ENCODE peak calls at places on chromosomes 4 and X, in four cellular contexts. One of them, this sample, is unnamed.
A peak's percentile ranks its signal among the peaks of the same experiment; 100 is the strongest.

GRCh38 chr4:9923195-9923812 is 98.0 kb downstream of the SLC2A9 start:
- DNase-seq in HepG2: no peak
- DNase-seq in WTC11: no peak
- DNase-seq in K562: no peak
- DNase-seq in this sample: no peak

GRCh38 chr4:119299221-119300071 is 22.5 kb downstream of the FABP2 start:
- DNase-seq in WTC11: no peak
- DNase-seq in K562: peak; percentile 10
- DNase-seq in HepG2: peak; percentile 54
- DNase-seq in this sample: peak; percentile 14

GRCh38 chrX:44989995-44990770 is 117.2 kb downstream of the KDM6A start:
- DNase-seq in K562: no peak
- DNase-seq in HepG2: no peak
- DNase-seq in WTC11: no peak
- DNase-seq in this sample: no peak

GRCh38 chr4:24809376-24809775 is 14.0 kb downstream of the SOD3 start:
- DNase-seq in WTC11: peak; percentile 45
- DNase-seq in K562: peak; percentile 23
- DNase-seq in HepG2: no peak
- DNase-seq in this sample: peak; percentile 13

GRCh38 chr4:182749768-182750167 is 167.4 kb downstream of the DCTD start:
- DNase-seq in K562: no peak
- DNase-seq in WTC11: no peak
- DNase-seq in HepG2: no peak
- DNase-seq in this sample: no peak

GRCh38 chr4:71004281-71004851 is 10.9 kb downstream of the DCK start:
- DNase-seq in HepG2: peak; percentile 7
- DNase-seq in WTC11: peak; percentile 41
- DNase-seq in K562: no peak
- DNase-seq in this sample: no peak

GRCh38 chr4:82782626-82783025 is 16.0 kb downstream of the SCD5 start:
- DNase-seq in WTC11: no peak
- DNase-seq in K562: no peak
- DNase-seq in HepG2: no peak
- DNase-seq in this sample: no peak

GRCh38 chrX:9707306-9708015 is 58.2 kb downstream of the GPR143 start:
- DNase-seq in WTC11: no peak
- DNase-seq in K562: no peak
- DNase-seq in HepG2: no peak
- DNase-seq in this sample: no peak

GRCh38 chr4:38189445-38189844 is 229.2 kb downstream of the PTTG2 start:
- DNase-seq in HepG2: peak; percentile 65
- DNase-seq in WTC11: no peak
- DNase-seq in K562: no peak
- DNase-seq in this sample: peak; percentile 74

GRCh38 chr4:6720202-6720699 is 4.3 kb downstream of the BLOC1S4 start:
- DNase-seq in HepG2: peak; percentile 62
- DNase-seq in WTC11: peak; percentile 93
- DNase-seq in K562: peak; percentile 86
- DNase-seq in this sample: peak; percentile 90

GRCh38 chrX:16842684-16843083 is 27.5 kb downstream of the RBBP7 start:
- DNase-seq in K562: no peak
- DNase-seq in HepG2: no peak
- DNase-seq in WTC11: no peak
- DNase-seq in this sample: no peak

GRCh38 chrX:2631743-2632532 is 59.2 kb upstream of the CD99 start:
- DNase-seq in K562: no peak
- DNase-seq in WTC11: no peak
- DNase-seq in HepG2: no peak
- DNase-seq in this sample: no peak

GRCh38 chr4:37383579-37384229 is 139.2 kb downstream of the NWD2 start:
- DNase-seq in K562: peak; percentile 43
- DNase-seq in WTC11: no peak
- DNase-seq in HepG2: peak; percentile 30
- DNase-seq in this sample: peak; percentile 14

GRCh38 chrX:103666202-103667107 is 20.0 kb downstream of the MORF4L2 start:
- DNase-seq in K562: no peak
- DNase-seq in WTC11: no peak
- DNase-seq in HepG2: no peak
- DNase-seq in this sample: no peak

GRCh38 chr4:53021709-53022108 is 159.6 kb downstream of the RASL11B start:
- DNase-seq in HepG2: no peak
- DNase-seq in K562: no peak
- DNase-seq in WTC11: no peak
- DNase-seq in this sample: no peak

GRCh38 chrX:331145-331771 is 12.7 kb upstream of the GTPBP6 start:
- DNase-seq in K562: no peak
- DNase-seq in WTC11: peak; percentile 29
- DNase-seq in HepG2: no peak
- DNase-seq in this sample: no peak
- TF ChIP-seq NR3C1 in K562: no peak
- TF ChIP-seq NR3C1 in WTC11: no peak
- TF ChIP-seq NR3C1 in HepG2: no peak
- TF ChIP-seq NR3C1 in this sample: no peak

GRCh38 chr4:147923854-147924253 is 192.0 kb downstream of the ARHGAP10 start:
- DNase-seq in K562: no peak
- DNase-seq in WTC11: no peak
- DNase-seq in HepG2: no peak
- DNase-seq in this sample: no peak
- TF ChIP-seq NR3C1 in K562: no peak
- TF ChIP-seq NR3C1 in WTC11: no peak
- TF ChIP-seq NR3C1 in HepG2: no peak
- TF ChIP-seq NR3C1 in this sample: no peak

DNA sequence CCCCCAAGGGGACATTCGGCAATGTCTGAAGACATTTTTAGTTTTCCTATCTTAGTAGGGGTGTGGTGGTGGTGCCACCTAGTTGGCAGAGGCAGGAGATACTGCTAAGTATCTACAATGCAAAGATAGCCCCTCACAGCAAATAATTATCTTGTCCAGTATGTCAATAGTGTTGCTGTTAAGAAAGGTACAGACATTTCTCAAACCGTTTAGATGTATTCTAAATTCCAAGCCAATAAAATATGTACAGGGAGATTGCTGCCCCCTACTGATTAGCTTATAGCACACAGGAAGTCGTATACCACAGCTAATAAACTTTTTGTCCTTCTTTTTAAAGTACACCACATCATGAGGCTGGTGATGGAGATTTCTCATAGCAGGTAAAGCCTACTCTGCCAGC is 260.5 kb downstream of the TMA16 start:
- DNase-seq in WTC11: no peak
- DNase-seq in K562: no peak
- DNase-seq in HepG2: no peak
- DNase-seq in this sample: no peak
- TF ChIP-seq NR3C1 in WTC11: no peak
- TF ChIP-seq NR3C1 in K562: no peak
- TF ChIP-seq NR3C1 in HepG2: no peak
- TF ChIP-seq NR3C1 in this sample: no peak

DNA sequence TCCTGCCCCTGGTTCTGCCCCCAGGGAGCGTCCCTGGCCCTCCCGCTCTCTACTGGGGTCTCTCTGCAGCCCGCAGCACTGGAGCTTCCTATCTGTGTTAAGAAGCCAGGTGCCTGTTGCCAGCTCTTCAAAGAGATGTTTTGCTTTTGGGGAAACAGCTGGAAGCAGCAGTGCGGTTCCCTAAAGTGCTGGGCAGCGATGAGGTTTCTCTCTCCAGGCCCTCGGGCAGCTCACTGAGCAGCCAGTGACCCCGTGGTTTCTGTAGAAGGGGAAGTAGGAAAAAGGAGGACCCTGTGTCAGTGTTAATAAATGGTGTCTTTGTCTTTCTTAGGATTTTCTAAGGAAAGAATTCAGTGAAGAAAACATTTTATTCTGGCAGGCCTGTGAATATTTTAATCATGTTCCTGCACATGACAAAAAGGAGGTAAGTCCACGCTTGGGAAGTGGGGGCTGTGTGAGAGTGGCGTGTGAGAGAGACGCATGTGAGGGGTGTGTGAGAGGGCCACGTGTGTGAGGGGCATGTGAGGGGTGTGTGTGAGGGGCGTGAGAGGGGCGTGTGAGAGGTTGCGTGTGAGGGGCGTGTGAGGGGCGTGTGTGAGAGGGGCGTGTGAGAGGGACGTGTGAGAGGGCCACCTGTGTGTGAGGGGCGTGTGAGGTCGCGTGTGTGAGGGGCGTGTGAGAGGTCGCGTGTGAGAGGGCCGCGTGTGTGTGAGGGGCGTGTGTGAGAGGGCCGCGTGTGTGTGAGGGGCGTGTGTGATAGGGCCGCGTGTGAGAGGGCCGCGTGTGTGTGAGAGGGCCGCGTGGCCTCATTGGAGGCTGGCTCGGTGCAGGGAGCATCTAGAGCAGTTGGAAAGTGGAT is 27.1 kb upstream of the HGFAC start:
- DNase-seq in HepG2: no peak
- DNase-seq in K562: no peak
- DNase-seq in WTC11: no peak
- DNase-seq in this sample: no peak
- TF ChIP-seq NR3C1 in HepG2: no peak
- TF ChIP-seq NR3C1 in K562: no peak
- TF ChIP-seq NR3C1 in WTC11: no peak
- TF ChIP-seq NR3C1 in this sample: no peak

DNA sequence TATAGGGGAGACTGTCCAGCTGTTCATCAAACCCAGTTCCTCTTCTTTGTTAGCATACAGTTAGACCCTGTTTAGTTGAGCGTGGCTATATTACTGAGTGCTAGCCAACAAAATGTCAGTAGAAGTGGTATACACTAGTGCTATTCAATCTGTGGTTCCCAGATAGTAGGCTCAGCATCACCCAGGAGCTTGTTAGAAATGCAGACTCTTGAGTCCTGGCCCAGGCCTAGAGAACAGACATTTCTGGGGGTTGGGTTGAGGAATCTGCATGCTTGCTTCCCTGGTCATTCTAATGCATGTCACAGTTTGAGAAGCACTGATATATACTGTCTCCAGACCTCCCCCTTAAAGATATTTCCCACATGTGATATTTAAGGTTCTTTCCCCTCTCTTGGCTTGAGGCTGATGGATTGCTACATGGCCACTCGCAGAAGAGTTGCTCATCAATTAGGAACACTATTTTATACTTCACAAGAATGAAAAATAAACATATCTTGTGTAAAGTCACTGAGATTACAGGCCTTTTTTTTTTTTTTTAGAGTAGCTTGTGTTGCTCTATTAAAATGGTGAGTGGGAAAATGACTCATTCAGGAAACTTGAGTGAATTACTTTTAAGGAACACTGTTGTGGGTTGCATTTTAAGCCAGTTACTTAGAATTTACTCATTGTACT is 289.0 kb downstream of the STIM2 start:
- DNase-seq in K562: no peak
- DNase-seq in WTC11: no peak
- DNase-seq in HepG2: no peak
- DNase-seq in this sample: no peak
- TF ChIP-seq NR3C1 in K562: no peak
- TF ChIP-seq NR3C1 in WTC11: no peak
- TF ChIP-seq NR3C1 in HepG2: no peak
- TF ChIP-seq NR3C1 in this sample: no peak

DNA sequence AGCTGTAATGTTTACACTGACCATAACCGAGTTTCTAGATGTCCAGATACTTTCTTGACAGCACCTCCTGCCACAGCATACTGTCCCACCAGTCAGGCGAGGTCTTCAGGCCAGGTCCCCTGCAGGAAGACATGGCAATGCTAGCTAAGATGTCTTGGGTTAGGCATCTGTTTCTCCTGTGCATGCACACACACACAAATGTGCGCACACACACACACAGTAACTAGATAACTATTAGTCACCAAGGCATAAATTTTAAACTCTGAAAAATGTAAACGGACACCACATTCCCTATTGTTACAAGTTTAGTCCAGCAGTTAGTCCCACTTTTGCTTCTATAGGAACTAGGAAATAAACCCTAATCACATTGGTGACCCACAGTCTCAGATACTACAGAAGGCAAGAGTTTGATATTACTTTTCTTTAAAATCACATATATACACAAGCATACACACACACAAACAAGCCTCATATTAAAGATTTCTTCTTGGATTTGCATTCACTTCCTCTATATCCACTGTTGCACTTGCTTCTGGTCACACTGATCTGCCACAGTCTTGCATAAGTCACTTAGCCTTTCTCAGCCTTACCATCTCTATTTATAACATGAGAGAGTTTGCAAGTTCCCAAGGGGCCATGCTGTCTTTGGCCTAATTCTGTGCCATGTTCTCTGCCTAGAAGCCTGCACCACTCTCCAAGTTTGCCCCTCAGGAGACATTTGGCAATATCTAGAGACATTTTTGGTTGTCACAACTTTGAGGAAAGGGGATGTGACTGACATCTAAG is 32.2 kb downstream of the IL21 start:
- DNase-seq in K562: no peak
- DNase-seq in HepG2: no peak
- DNase-seq in WTC11: no peak
- DNase-seq in this sample: no peak
- TF ChIP-seq NR3C1 in K562: no peak
- TF ChIP-seq NR3C1 in HepG2: no peak
- TF ChIP-seq NR3C1 in WTC11: no peak
- TF ChIP-seq NR3C1 in this sample: no peak

DNA sequence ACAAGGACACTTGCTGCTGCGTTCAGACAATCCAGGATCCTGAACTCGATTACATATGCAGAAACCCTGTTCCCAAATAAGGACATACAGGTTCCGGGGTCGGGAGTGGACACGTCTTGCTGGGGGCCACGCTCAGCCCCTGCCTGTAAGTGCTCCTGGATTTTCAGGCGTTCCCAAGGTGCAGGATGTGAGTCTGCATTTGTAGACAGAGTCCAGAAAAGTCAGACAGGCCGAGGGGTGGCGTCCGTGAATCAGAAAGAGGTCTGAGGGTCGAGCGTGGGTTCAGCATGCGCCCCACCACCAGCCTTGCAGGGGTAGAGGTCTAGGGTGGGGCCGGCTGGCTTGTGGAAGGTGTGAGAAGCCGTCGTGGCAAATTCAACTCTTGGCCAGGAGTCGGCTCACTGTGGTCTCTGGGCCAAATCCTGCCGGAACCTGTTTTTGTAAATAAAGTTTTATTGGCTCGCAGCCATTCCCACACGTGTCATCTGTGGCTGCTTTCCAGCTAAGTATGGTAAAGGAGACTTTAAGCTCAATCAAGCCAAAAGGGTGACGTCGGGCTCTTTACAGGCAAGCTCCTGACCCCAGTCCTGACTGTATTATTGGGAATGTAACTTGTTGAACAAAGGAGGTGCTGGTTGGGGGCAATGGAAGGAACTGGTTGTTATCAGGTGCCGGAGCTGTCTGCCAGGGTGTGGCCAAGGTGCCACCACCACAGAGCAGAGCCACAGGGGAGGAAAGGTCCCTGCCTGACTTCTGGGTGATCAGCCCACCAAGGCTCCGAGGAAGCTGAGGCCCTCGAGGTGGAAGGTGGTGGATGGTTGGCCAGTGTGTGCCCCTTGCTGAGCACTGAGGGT is 7.4 kb downstream of the DOK7 start:
- DNase-seq in K562: no peak
- DNase-seq in WTC11: no peak
- DNase-seq in HepG2: no peak
- DNase-seq in this sample: no peak
- TF ChIP-seq NR3C1 in K562: no peak
- TF ChIP-seq NR3C1 in WTC11: no peak
- TF ChIP-seq NR3C1 in HepG2: no peak
- TF ChIP-seq NR3C1 in this sample: no peak

GRCh38 chrX:12701625-12702024 is 89.6 kb upstream of the PRPS2 start:
- DNase-seq in HepG2: peak; percentile 37
- DNase-seq in WTC11: peak; percentile 58
- DNase-seq in K562: peak; percentile 66
- DNase-seq in this sample: peak; percentile 41

GRCh38 chrX:12704706-12705105 is 86.5 kb upstream of the PRPS2 start:
- DNase-seq in WTC11: no peak
- DNase-seq in HepG2: no peak
- DNase-seq in K562: no peak
- DNase-seq in this sample: no peak

GRCh38 chrX:12700745-12701144 is 90.5 kb upstream of the PRPS2 start:
- DNase-seq in K562: no peak
- DNase-seq in HepG2: no peak
- DNase-seq in WTC11: no peak
- DNase-seq in this sample: no peak

GRCh38 chrX:12702509-12703091 is 88.6 kb upstream of the PRPS2 start:
- DNase-seq in WTC11: peak; percentile 30
- DNase-seq in HepG2: peak; percentile 1
- DNase-seq in K562: peak; percentile 9
- DNase-seq in this sample: peak; percentile 17
- TF ChIP-seq NR3C1 in WTC11: no peak
- TF ChIP-seq NR3C1 in HepG2: no peak
- TF ChIP-seq NR3C1 in K562: no peak
- TF ChIP-seq NR3C1 in this sample: no peak

This sample was measured in A549.